ENCODE peak calls at places on chromosomes 12 and 14, in four cellular contexts. U, D, R and T are unnamed samples. For H3K27me3, the result is how much of the 10 kb centered on the place peaks cover.

GRCh38 chr14:64689292-64689691 is 14.9 kb upstream of the PLEKHG3 start:
- DNase-seq in U (no peak), D (no peak), R (no peak), T (no peak)

GRCh38 chr14:71852201-71852600 is 80.0 kb upstream of the RGS6 start:
- DNase-seq in D (no peak), R (no peak), U (no peak), T (no peak)

GRCh38 chr12:115916910-115917668 is 360.4 kb downstream of the MED13L start:
- DNase-seq in D (no peak), R (no peak), U (peak), T (peak)

GRCh38 chr12:64883264-64884163 is 59.1 kb downstream of the TBC1D30 start:
- DNase-seq in D (no peak), R (no peak), U (no peak), T (no peak)

GRCh38 chr12:52370906-52371608 is 3.8 kb upstream of the KRT85 start:
- DNase-seq in D (peak), R (peak), U (no peak), T (peak)

GRCh38 chr12:79686171-79686570 is 4.6 kb downstream of the PAWR start:
- DNase-seq in R (peak), U (no peak), D (no peak), T (no peak)

GRCh38 chr14:59454131-59454530 is 11.0 kb downstream of the GPR135 start:
- DNase-seq in D (peak), U (no peak), R (peak), T (no peak)

GRCh38 chr14:90354551-90355298 is 23.0 kb upstream of the NRDE2 start:
- DNase-seq in D (no peak), U (no peak), R (no peak), T (no peak)

GRCh38 chr12:21940972-21941521 is at the start of gene ABCC9:
- DNase-seq in R (peak), U (no peak), D (peak), T (peak)

GRCh38 chr12:131471271-131471905 is 239.5 kb upstream of the SFSWAP start:
- DNase-seq in U (peak), D (no peak), R (no peak), T (no peak)

GRCh38 chr12:11711675-11712327 is 62.3 kb downstream of the ETV6 start:
- DNase-seq in U (no peak), D (no peak), R (peak), T (no peak)

GRCh38 chr12:100716949-100717732 is 77.4 kb upstream of the ANO4 start:
- DNase-seq in R (peak), U (no peak), D (no peak), T (no peak)

GRCh38 chr12:115949675-115950074 is 327.8 kb downstream of the MED13L start:
- DNase-seq in R (no peak), U (no peak), D (no peak), T (no peak)

GRCh38 chr12:64088431-64089349 is 133.4 kb downstream of the KICS2 start:
- DNase-seq in D (peak), U (no peak), R (peak), T (no peak)

GRCh38 chr12:110135012-110135411 is 10.9 kb downstream of the IFT81 start:
- DNase-seq in R (peak), U (no peak), D (no peak), T (no peak)

GRCh38 chr14:73743431-73743931 is 29.3 kb upstream of the PNMA1 start:
- DNase-seq in U (peak), D (no peak), R (no peak), T (no peak)

GRCh38 chr12:132239796-132240668 is 89.4 kb downstream of the GALNT9 start:
- DNase-seq in U (no peak), D (no peak), R (no peak), T (no peak)

GRCh38 chr12:54421175-54421872 is 2.3 kb upstream of the ITGA5 start:
- DNase-seq in R (peak), U (no peak), D (peak), T (no peak)

GRCh38 chr14:24315807-24316596 is 4.7 kb downstream of the LTB4R start:
- DNase-seq in D (no peak), R (no peak), U (no peak), T (no peak)

GRCh38 chr14:49193365-49194050 is 392.7 kb downstream of the RPS29 start:
- DNase-seq in R (no peak), D (no peak), U (no peak), T (no peak)

GRCh38 chr12:57044856-57045255 is 5.1 kb downstream of the MYO1A start:
- DNase-seq in R (no peak), D (no peak), U (no peak), T (no peak)

GRCh38 chr14:54893151-54893760 is 9.4 kb downstream of the GCH1 start:
- DNase-seq in D (no peak), R (peak), U (no peak), T (no peak)

GRCh38 chr14:36316131-36316530 is 4.3 kb downstream of the MBIP start:
- DNase-seq in U (no peak), R (no peak), D (no peak), T (no peak)

DNA sequence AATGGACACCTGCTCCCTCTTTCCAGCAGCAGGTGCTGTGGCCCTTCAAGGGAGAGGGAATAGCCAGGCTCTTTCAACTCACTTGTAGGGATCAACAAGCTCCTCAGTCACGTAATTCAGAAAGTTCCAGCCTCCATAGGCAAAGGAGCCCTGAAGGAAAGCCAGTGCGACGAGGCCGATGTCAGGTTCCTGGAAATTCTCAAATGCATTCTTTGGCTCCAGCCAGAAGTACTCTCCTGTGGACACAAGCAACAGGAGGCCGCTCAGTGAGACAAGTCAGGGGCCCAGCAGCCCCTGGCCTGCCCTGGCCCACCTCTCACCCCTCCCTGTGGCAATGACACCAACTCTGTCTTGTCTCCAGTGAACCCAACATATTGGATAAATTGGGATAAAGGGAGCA is 21.3 kb upstream of the CEBPE start:
- DNase-seq in R (no peak), D (no peak), U (no peak), T (no peak)
- H3K27ac ChIP-seq in R (no peak), D (no peak), U (no peak), T (no peak)

GRCh38 chr14:57073986-57074385 is 194.7 kb downstream of the EXOC5 start:
- DNase-seq in R (no peak), D (no peak), U (no peak), T (no peak)
- H3K27me3 ChIP-seq in R (under half), D (under half), U (under half), T (under half)

GRCh38 chr12:68814490-68815231 is 6.7 kb downstream of the MDM2 start:
- DNase-seq in R (no peak), D (no peak), U (no peak), T (no peak)
- H3K4me3 ChIP-seq in R (no peak), D (no peak), U (no peak), T (no peak)

GRCh38 chr12:112350593-112351592 is 31.3 kb downstream of the HECTD4 start:
- DNase-seq in R (peak), U (no peak), D (no peak), T (no peak)

GRCh38 chr12:112346194-112346593 is 36.0 kb downstream of the HECTD4 start:
- DNase-seq in R (no peak), D (no peak), U (no peak), T (no peak)

GRCh38 chr12:112349440-112349839 is 32.8 kb downstream of the HECTD4 start:
- DNase-seq in R (no peak), D (no peak), U (no peak), T (no peak)

GRCh38 chr12:112344220-112344619 is 38.0 kb downstream of the HECTD4 start:
- DNase-seq in U (no peak), R (no peak), D (no peak), T (no peak)

DNA sequence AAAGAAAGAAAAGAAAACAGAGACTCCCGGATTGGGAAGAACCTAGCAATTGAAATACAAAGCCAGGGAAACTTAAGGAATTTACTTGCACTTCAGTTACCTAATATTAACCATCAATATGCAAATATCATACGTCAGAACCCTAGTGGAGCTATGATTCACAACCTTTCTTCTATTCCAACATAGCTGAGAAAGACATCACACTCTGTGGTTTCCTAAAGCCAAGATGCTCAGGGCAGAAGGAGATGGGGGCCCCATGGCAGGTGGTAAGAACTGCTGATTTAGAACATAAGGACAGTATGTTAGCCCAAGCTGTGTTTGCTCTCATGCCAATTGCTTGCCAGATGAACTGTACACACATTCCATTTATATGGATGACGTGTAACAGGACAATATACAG is 34.7 kb downstream of the HECTD4 start:
- DNase-seq in R (peak), U (no peak), D (no peak), T (no peak)
- H3K27ac ChIP-seq in R (no peak), U (no peak), D (no peak), T (no peak)

GRCh38 chr12:106139422-106140141 is 828 bp upstream of the NUAK1 start:
- DNase-seq in D (peak), U (no peak), R (peak), T (peak)

GRCh38 chr12:106138279-106138645 is 492 bp downstream of the NUAK1 start:
- DNase-seq in U (no peak), R (no peak), D (no peak), T (no peak)

GRCh38 chr12:106140223-106140986 is 1.7 kb upstream of the NUAK1 start:
- DNase-seq in U (no peak), R (no peak), D (no peak), T (no peak)

GRCh38 chr12:106137456-106138278 is 1.1 kb downstream of the NUAK1 start:
- DNase-seq in U (no peak), R (no peak), D (no peak), T (peak)

GRCh38 chr12:106138646-106139421 is at the start of gene NUAK1:
- DNase-seq in R (peak), D (peak), U (no peak), T (peak)
- H3K27me3 ChIP-seq in R (under half), D (under half), U (under half), T (under half)

GRCh38 chr14:69760810-69761209 is 6.1 kb upstream of the SRSF5 start:
- DNase-seq in R (peak), U (no peak), D (no peak), T (no peak)
- H3K4me3 ChIP-seq in R (no peak), U (no peak), D (no peak), T (no peak)